ENCODE peak calls at places on chromosomes 2 and 18, in six cellular contexts. I is activated CD4-positive, alpha-beta T cell treated with anti-CD3 and anti-CD28 coated beads, Interleukin-2, amount 10 ng/mL, durations not matched to agents 7 days and 5 days; K is stimulated activated CD4-positive, alpha-beta T cell treated with anti-CD3 and anti-CD28 coated beads, Interleukin-1b, Interleukin-23, amount 100 ng/mL, for 4 hours; B is GDM1; Y is NCI-H1048; U is MCF 10A. O is an unnamed sample.

GRCh38 chr18:24176727-24177416 is 38.0 kb downstream of the CABYR start:
- DNase-seq in I (peak; percentile 24), K (peak; percentile 8), B (peak; percentile 15), Y (peak; percentile 35), U (peak; percentile 65), O (peak; percentile 51)

GRCh38 chr18:54254265-54254758 is 15.0 kb upstream of the POLI start:
- DNase-seq in I (no peak), K (no peak), B (no peak), Y (no peak), U (peak; percentile 60), O (no peak)

GRCh38 chr2:120772261-120772660 is 36.6 kb downstream of the GLI2 start:
- DNase-seq in I (no peak), K (no peak), B (no peak), Y (no peak), U (no peak), O (no peak)

GRCh38 chr2:148643421-148643820 is 1.1 kb upstream of the EPC2 start:
- DNase-seq in I (no peak), K (no peak), B (no peak), Y (no peak), U (no peak), O (no peak)

GRCh38 chr18:77086034-77086433 is 46.5 kb downstream of the MBP start:
- DNase-seq in I (no peak), K (no peak), B (no peak), Y (no peak), U (peak; percentile 92), O (no peak)

GRCh38 chr18:9968081-9968848 is 54.4 kb downstream of the VAPA start:
- DNase-seq in I (no peak), K (no peak), B (no peak), Y (no peak), U (no peak), O (no peak)

GRCh38 chr2:62184499-62185045 is 11.3 kb upstream of the B3GNT2 start:
- DNase-seq in I (no peak), K (no peak), B (no peak), Y (no peak), U (no peak), O (no peak)

GRCh38 chr2:57516740-57517340 is 529.8 kb upstream of the VRK2 start:
- DNase-seq in I (no peak), K (no peak), B (no peak), Y (peak; percentile 33), U (peak; percentile 38), O (peak; percentile 25)

GRCh38 chr2:105592288-105592687 is 152.4 kb upstream of the NCK2 start:
- DNase-seq in I (no peak), K (no peak), B (no peak), Y (no peak), U (no peak), O (no peak)

GRCh38 chr2:112137516-112138142 is 556 bp upstream of the FBLN7 start:
- DNase-seq in I (no peak), K (no peak), B (no peak), Y (no peak), U (no peak), O (no peak)

GRCh38 chr2:110789706-110790105 is 57.3 kb downstream of the ACOXL start:
- DNase-seq in I (no peak), K (no peak), B (no peak), Y (no peak), U (no peak), O (no peak)

GRCh38 chr2:118013221-118013723 is 598 bp downstream of the CCDC93 start:
- DNase-seq in I (peak; percentile 36), K (no peak), B (no peak), Y (no peak), U (peak; percentile 32), O (no peak)

GRCh38 chr2:31151501-31151900 is 13.3 kb upstream of the GALNT14 start:
- DNase-seq in I (no peak), K (no peak), B (no peak), Y (no peak), U (no peak), O (no peak)

GRCh38 chr2:237874585-237875161 is 15.2 kb downstream of the RAMP1 start:
- DNase-seq in I (no peak), K (no peak), B (no peak), Y (no peak), U (peak; percentile 93), O (no peak)

GRCh38 chr2:112276954-112277353 is 1.6 kb downstream of the ZC3H6 start:
- DNase-seq in I (no peak), K (no peak), B (no peak), Y (no peak), U (no peak), O (no peak)

GRCh38 chr2:85439111-85439477 is 20.6 kb downstream of the SH2D6 start:
- DNase-seq in I (no peak), K (no peak), B (no peak), Y (no peak), U (no peak), O (no peak)

GRCh38 chr2:152500777-152501176 is 165.8 kb downstream of the FMNL2 start:
- DNase-seq in I (no peak), K (no peak), B (no peak), Y (no peak), U (no peak), O (no peak)

GRCh38 chr2:66532972-66533868 is 98.3 kb downstream of the MEIS1 start:
- DNase-seq in I (no peak), K (no peak), B (no peak), Y (no peak), U (no peak), O (no peak)

GRCh38 chr2:69985684-69986083 is 24.3 kb upstream of the ASPRV1 start:
- DNase-seq in I (no peak), K (no peak), B (no peak), Y (no peak), U (peak; percentile 92), O (no peak)

GRCh38 chr2:179812501-179812900 is 48.9 kb downstream of the ZNF385B start:
- DNase-seq in I (no peak), K (no peak), B (no peak), Y (no peak), U (peak; percentile 17), O (no peak)

GRCh38 chr2:240733803-240734495 is 42.3 kb downstream of the AQP12A start:
- DNase-seq in I (peak; percentile 29), K (no peak), B (no peak), Y (no peak), U (peak; percentile 11), O (no peak)

O was measured in SW 1271.